ENCODE peak calls at places on chromosomes 13 and 19, in four cellular contexts. B, J, D and S are unnamed samples.

GRCh38 chr13:32746474-32746873 is 160.2 kb downstream of the PDS5B start:
- DNase-seq in B (no peak), J (no peak), D (no peak), S (no peak)

GRCh38 chr19:46409146-46409545 is 4.2 kb downstream of the CCDC8 start:
- DNase-seq in B (no peak), J (no peak), D (no peak), S (no peak)

GRCh38 chr13:41500501-41500900 is 43.2 kb downstream of the RGCC start:
- DNase-seq in B (no peak), J (no peak), D (no peak), S (no peak)

GRCh38 chr13:23985846-23986245 is 88.5 kb upstream of the C1QTNF9B start:
- DNase-seq in B (no peak), J (no peak), D (no peak), S (no peak)

GRCh38 chr13:111431241-111431640 is 110.8 kb downstream of the TEX29 start:
- DNase-seq in B (no peak), J (no peak), D (no peak), S (no peak)

GRCh38 chr19:3544742-3545668 is 6.0 kb downstream of the TEKTIP1 start:
- DNase-seq in B (peak), J (no peak), D (peak), S (peak)

GRCh38 chr13:63436288-63436687 is 2020.6 kb upstream of the PCDH20 start:
- DNase-seq in B (no peak), J (no peak), D (no peak), S (no peak)

GRCh38 chr19:4801085-4801619 is 9.6 kb downstream of the FEM1A start:
- DNase-seq in B (no peak), J (no peak), D (no peak), S (no peak)

GRCh38 chr13:98626298-98626940 is 49.5 kb upstream of the STK24 start:
- DNase-seq in B (no peak), J (no peak), D (no peak), S (no peak)

GRCh38 chr19:33175886-33176669 is 18.1 kb upstream of the LRP3 start:
- DNase-seq in B (no peak), J (no peak), D (peak), S (peak)

GRCh38 chr19:49924004-49924880 is 4.8 kb upstream of the ATF5 start:
- DNase-seq in B (peak), J (no peak), D (no peak), S (no peak)

GRCh38 chr13:111115841-111116500 is 861 bp downstream of the ARHGEF7 start:
- DNase-seq in B (no peak), J (no peak), D (peak), S (peak)

GRCh38 chr13:94079876-94080275 is 399.6 kb downstream of the DCT start:
- DNase-seq in B (no peak), J (no peak), D (no peak), S (no peak)

GRCh38 chr19:32287811-32288227 is 57.6 kb upstream of the ZNF507 start:
- DNase-seq in B (peak), J (peak), D (peak), S (no peak)

GRCh38 chr13:20514866-20515265 is 10.8 kb downstream of the CRYL1 start:
- DNase-seq in B (no peak), J (no peak), D (no peak), S (no peak)

GRCh38 chr19:53580871-53581835 is 43.2 kb downstream of the ZNF331 start:
- DNase-seq in B (no peak), J (no peak), D (no peak), S (no peak)

GRCh38 chr13:33070713-33071112 is 54.5 kb downstream of the KL start:
- DNase-seq in B (no peak), J (no peak), D (no peak), S (no peak)

GRCh38 chr13:42119875-42120274 is 71.4 kb downstream of the DGKH start:
- DNase-seq in B (no peak), J (no peak), D (no peak), S (no peak)

GRCh38 chr19:45117167-45117594 is 24.2 kb downstream of the PPP1R37 start:
- DNase-seq in B (peak), J (no peak), D (no peak), S (no peak)

GRCh38 chr13:66461021-66461420 is 769.1 kb downstream of the PCDH9 start:
- DNase-seq in B (no peak), J (no peak), D (no peak), S (no peak)

GRCh38 chr19:38135150-38135998 is 88.6 kb downstream of the DPF1 start:
- DNase-seq in B (no peak), J (no peak), D (no peak), S (no peak)

GRCh38 chr13:62085832-62086231 is 670.2 kb upstream of the PCDH20 start:
- DNase-seq in B (no peak), J (no peak), D (no peak), S (no peak)

GRCh38 chr19:4061178-4061682 is 5.5 kb downstream of the ZBTB7A start:
- DNase-seq in B (no peak), J (no peak), D (peak), S (no peak)

GRCh38 chr13:98486412-98486811 is 90.5 kb downstream of the STK24 start:
- DNase-seq in B (no peak), J (no peak), D (no peak), S (no peak)

GRCh38 chr19:55146078-55146647 is 2.8 kb downstream of the TNNT1 start:
- DNase-seq in B (peak), J (peak), D (no peak), S (peak)

GRCh38 chr13:30125422-30126073 is 181.8 kb downstream of the KATNAL1 start:
- DNase-seq in B (no peak), J (no peak), D (peak), S (no peak)

GRCh38 chr13:112608212-112608611 is 20.3 kb upstream of the TUBGCP3 start:
- DNase-seq in B (no peak), J (no peak), D (no peak), S (no peak)

GRCh38 chr13:100068532-100068931 is 20.4 kb upstream of the PCCA start:
- DNase-seq in B (no peak), J (no peak), D (no peak), S (no peak)

GRCh38 chr13:99686157-99686572 is 184.9 kb downstream of the TM9SF2 start:
- DNase-seq in B (peak), J (no peak), D (peak), S (peak)

GRCh38 chr13:51475727-51476521 is 23.1 kb upstream of the INTS6 start:
- DNase-seq in B (no peak), J (no peak), D (no peak), S (no peak)

GRCh38 chr13:64397699-64398098 is 2832.4 kb downstream of the PCDH9 start:
- DNase-seq in B (no peak), J (no peak), D (no peak), S (no peak)

GRCh38 chr19:43780706-43781525 is at the start of gene KCNN4:
- DNase-seq in B (peak), J (peak), D (no peak), S (no peak)

GRCh38 chr19:15354557-15355296 is 22.4 kb upstream of the BRD4 start:
- DNase-seq in B (no peak), J (no peak), D (no peak), S (no peak)

GRCh38 chr13:19169496-19169895 is 12.1 kb downstream of the TUBA3C start:
- DNase-seq in B (no peak), J (no peak), D (no peak), S (no peak)

GRCh38 chr19:12113121-12113520 is 27.0 kb downstream of the ZNF20 start:
- DNase-seq in B (no peak), J (no peak), D (peak), S (no peak)

GRCh38 chr19:39160889-39161672 is 35.5 kb downstream of the PAK4 start:
- DNase-seq in B (no peak), J (no peak), D (no peak), S (no peak)

GRCh38 chr13:63435668-63436275 is 2020.1 kb upstream of the PCDH20 start:
- DNase-seq in B (no peak), J (peak), D (no peak), S (no peak)

GRCh38 chr13:39916330-39916729 is 260.9 kb downstream of the COG6 start:
- DNase-seq in B (no peak), J (no peak), D (no peak), S (no peak)

DNA sequence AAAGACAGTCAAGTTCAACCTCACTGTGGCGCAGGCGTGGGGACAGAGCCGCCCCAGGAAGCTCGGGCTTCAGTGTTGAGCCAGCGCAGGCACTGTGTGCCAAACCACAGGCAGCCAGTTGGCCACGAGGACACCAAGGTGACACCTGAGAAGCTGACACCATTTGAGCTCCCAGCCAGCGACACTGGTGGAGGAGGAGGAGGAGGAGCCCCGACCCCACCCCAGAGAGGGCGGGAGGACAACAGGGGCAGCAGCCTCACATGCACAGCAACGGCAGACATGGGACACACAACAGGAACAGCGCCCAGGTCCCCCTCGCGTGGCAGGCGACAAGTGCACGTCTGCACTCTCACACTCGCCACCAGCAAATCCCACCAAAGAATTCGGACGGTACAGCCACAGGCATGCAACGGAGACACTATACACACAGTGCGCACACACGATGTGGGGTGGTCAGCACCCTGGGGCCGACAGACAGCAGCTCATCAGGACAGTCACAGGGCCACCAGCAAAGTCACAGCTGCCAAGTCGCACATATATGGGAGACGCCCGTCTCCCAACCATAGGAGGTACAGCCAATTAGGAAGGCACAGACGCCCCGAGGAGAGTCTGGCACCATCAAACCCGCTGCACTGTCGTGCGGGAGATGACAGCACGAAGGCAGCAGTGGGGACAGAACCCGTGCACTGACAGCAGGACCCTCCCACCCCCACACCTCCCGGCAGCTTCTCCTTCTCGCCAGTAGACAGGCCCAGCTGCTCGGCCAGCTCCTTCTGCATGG is 3.4 kb downstream of the EIF3G start:
- DNase-seq in B (no peak), J (no peak), D (no peak), S (no peak)
- TF ChIP-seq ELF1 in B (no peak), J (no peak), D (no peak), S (no peak)

GRCh38 chr19:7869910-7870511 is 4.2 kb downstream of the PRR36 start:
- DNase-seq in B (peak), J (peak), D (peak), S (peak)
- TF ChIP-seq ELF1 in B (no peak), J (no peak), D (no peak), S (no peak)

GRCh38 chr19:17829855-17830566 is 8.7 kb upstream of the INSL3 start:
- DNase-seq in B (peak), J (peak), D (no peak), S (peak)
- TF ChIP-seq ELF1 in B (no peak), J (no peak), D (no peak), S (no peak)

DNA sequence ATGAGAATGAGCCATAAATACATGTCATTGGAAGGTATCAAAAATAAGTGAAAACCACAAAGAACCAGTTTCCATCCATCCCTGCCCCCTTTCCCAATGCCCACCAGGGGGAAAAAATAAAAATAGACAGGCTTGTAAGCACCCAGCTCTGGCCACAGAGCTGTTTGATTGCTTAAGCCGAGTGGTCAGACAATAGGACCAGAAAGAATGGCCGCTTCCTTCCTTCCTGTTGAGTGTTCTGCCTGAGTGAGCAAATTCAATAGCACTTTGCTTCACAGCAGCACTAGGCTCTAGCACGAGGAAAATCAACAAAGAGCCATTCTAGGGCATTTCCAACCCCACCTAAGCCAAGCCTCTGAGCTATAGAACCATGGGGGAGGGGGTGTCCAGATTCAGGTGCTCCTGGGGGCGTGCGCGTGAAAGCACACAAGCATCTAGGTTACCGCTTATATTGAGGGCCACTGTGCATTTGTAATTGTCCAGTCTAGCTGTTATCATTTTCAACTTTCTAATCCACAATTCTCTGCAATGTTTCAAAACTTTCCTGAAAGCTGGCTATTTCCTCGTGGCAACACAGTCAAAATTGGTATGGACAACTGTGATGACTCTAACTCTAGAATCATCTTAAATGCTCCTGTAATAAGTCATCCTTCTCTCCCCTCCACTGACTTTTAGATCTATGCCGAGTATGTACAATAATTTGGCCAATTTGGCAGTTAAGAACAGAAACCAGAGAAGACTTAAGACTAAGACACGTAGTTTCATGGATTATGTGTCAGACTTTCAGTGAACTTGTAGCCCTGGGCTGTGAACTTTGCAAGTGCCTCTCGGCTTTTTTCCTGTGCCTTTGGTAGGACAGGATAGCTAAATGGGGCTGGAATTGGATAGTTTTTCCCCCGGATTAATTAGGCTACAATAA is 64.3 kb downstream of the SPRY2 start:
- DNase-seq in B (no peak), J (no peak), D (peak), S (no peak)
- TF ChIP-seq ELF1 in B (no peak), J (no peak), D (no peak), S (no peak)

GRCh38 chr19:29784598-29785223 is 27.1 kb upstream of the CCNE1 start:
- DNase-seq in B (no peak), J (no peak), D (no peak), S (no peak)

GRCh38 chr19:29789007-29789406 is 22.8 kb upstream of the CCNE1 start:
- DNase-seq in B (no peak), J (no peak), D (no peak), S (no peak)

GRCh38 chr19:29783627-29784190 is 28.1 kb upstream of the CCNE1 start:
- DNase-seq in B (no peak), J (no peak), D (no peak), S (no peak)

GRCh38 chr19:29785360-29785759 is 26.4 kb upstream of the CCNE1 start:
- DNase-seq in B (no peak), J (no peak), D (no peak), S (no peak)

DNA sequence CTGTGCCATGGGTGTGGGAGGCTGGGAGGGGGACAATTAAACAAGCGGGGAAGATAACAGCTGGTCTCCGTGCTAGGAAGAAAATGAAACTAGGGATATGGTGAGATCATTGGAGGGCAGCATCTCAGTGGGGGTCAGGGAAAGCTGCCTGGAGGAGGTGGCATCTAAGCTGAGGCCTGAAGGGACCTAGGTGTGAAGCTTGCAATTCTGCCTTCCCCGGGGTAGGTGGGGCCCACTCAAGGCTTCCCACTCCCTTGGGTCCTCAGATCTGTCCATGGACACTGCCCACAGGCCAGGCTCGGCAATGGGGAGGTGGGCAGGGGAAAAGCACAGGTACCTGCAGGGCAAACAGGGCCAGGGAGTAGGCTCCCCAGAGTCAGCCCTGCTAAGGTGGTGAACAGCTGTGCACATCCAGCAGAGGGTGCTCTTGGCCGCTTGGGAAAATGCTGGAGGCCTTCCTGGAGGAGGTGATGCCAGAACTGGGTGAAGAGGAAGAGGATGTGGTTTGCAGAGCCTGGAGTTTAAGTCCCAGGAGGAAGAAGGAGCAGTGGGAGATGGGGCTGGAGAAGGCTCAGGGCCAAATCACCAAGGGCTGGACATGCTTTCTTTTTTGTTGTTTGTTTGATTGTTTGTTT is 25.7 kb upstream of the CCNE1 start:
- DNase-seq in B (peak), J (peak), D (no peak), S (no peak)
- TF ChIP-seq ELF1 in B (no peak), J (no peak), D (no peak), S (no peak)

DNA sequence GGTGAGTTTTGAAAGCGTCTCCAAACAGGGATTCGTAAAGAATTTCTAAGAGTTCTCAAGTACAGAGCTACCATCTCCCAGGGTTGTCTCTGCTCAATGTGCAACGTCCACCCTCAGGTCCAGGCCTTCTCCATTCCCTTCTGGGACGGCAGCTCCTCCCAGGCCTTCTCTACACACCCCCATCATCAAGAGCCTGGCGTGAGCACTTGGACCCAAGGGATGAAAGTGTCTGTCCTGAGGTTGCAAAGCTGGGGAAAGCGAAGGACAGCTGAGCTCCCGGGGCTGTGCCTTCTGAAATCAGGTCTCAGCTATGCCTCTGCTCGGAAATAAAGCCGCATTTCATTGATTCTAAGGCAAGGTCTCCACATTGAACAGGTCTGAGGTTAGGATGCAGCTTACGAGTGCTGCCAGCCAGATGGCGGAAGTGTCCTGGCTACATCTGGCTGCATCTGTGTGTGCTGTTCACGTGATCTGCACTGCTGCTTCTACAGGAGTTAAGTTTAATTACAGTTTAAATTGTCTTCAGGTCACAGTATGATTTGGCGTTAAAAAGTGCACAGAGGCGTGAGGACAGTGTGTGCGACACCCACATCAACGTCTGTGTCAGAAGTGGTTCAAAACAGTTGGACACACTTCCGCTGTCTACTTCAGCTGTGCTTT is 27.0 kb upstream of the MIER2 start:
- DNase-seq in B (no peak), J (no peak), D (no peak), S (peak)
- TF ChIP-seq ELF1 in B (no peak), J (no peak), D (no peak), S (no peak)

GRCh38 chr13:27141746-27142145 is 29.9 kb downstream of the USP12 start:
- DNase-seq in B (no peak), J (no peak), D (no peak), S (no peak)
- TF ChIP-seq ELF1 in B (no peak), J (no peak), D (no peak), S (no peak)